ENCODE peak calls at places on chromosomes 5 and 9, in ten cellular contexts. One of them, this sample, is unnamed.

GRCh38 chr5:50839472-50839871 is 173.0 kb downstream of the PARP8 start:
- DNase-seq in WTC11: no peak
- DNase-seq in body of pancreas: no peak
- DNase-seq in heart right ventricle: no peak
- DNase-seq in BE2C: no peak
- DNase-seq in AG09309: no peak
- DNase-seq in brain microvascular endothelial cell: no peak
- DNase-seq in prostate gland: no peak
- DNase-seq in H9: no peak
- DNase-seq in IMR-90: no peak
- DNase-seq in this sample: no peak

GRCh38 chr9:133995012-133995896 is 3.1 kb upstream of the VAV2 start:
- DNase-seq in BE2C: peak
- DNase-seq in H9: no peak
- DNase-seq in brain microvascular endothelial cell: no peak
- DNase-seq in prostate gland: no peak
- DNase-seq in WTC11: peak
- DNase-seq in body of pancreas: no peak
- DNase-seq in AG09309: no peak
- DNase-seq in heart right ventricle: no peak
- DNase-seq in IMR-90: no peak
- DNase-seq in this sample: peak

GRCh38 chr5:78640622-78641021 is 8.0 kb downstream of the LHFPL2 start:
- DNase-seq in prostate gland: no peak
- DNase-seq in H9: no peak
- DNase-seq in IMR-90: peak
- DNase-seq in BE2C: no peak
- DNase-seq in heart right ventricle: no peak
- DNase-seq in AG09309: no peak
- DNase-seq in body of pancreas: no peak
- DNase-seq in WTC11: no peak
- DNase-seq in brain microvascular endothelial cell: no peak
- DNase-seq in this sample: no peak

GRCh38 chr5:15943487-15943886 is 236.1 kb downstream of the MARCHF11 start:
- DNase-seq in prostate gland: no peak
- DNase-seq in IMR-90: peak
- DNase-seq in body of pancreas: no peak
- DNase-seq in WTC11: no peak
- DNase-seq in brain microvascular endothelial cell: peak
- DNase-seq in heart right ventricle: no peak
- DNase-seq in H9: no peak
- DNase-seq in BE2C: no peak
- DNase-seq in AG09309: no peak
- DNase-seq in this sample: no peak

GRCh38 chr9:114888599-114888998 is 41.8 kb downstream of the TNFSF8 start:
- DNase-seq in H9: no peak
- DNase-seq in WTC11: peak
- DNase-seq in BE2C: no peak
- DNase-seq in prostate gland: no peak
- DNase-seq in heart right ventricle: no peak
- DNase-seq in AG09309: no peak
- DNase-seq in brain microvascular endothelial cell: no peak
- DNase-seq in body of pancreas: no peak
- DNase-seq in IMR-90: no peak
- DNase-seq in this sample: no peak

GRCh38 chr9:106600955-106601354 is 262.0 kb upstream of the ZNF462 start:
- DNase-seq in brain microvascular endothelial cell: no peak
- DNase-seq in body of pancreas: no peak
- DNase-seq in prostate gland: no peak
- DNase-seq in H9: no peak
- DNase-seq in AG09309: no peak
- DNase-seq in WTC11: no peak
- DNase-seq in IMR-90: no peak
- DNase-seq in BE2C: no peak
- DNase-seq in heart right ventricle: no peak
- DNase-seq in this sample: no peak

GRCh38 chr9:118515947-118516346 is 811.7 kb downstream of the TLR4 start:
- DNase-seq in IMR-90: no peak
- DNase-seq in AG09309: no peak
- DNase-seq in prostate gland: no peak
- DNase-seq in brain microvascular endothelial cell: no peak
- DNase-seq in body of pancreas: no peak
- DNase-seq in WTC11: no peak
- DNase-seq in H9: no peak
- DNase-seq in BE2C: no peak
- DNase-seq in heart right ventricle: no peak
- DNase-seq in this sample: no peak

GRCh38 chr5:146441896-146442295 is 5.2 kb upstream of the TCERG1 start:
- DNase-seq in BE2C: no peak
- DNase-seq in brain microvascular endothelial cell: peak
- DNase-seq in heart right ventricle: no peak
- DNase-seq in WTC11: no peak
- DNase-seq in prostate gland: no peak
- DNase-seq in H9: no peak
- DNase-seq in AG09309: no peak
- DNase-seq in body of pancreas: no peak
- DNase-seq in IMR-90: peak
- DNase-seq in this sample: no peak

GRCh38 chr9:119959846-119960545 is 590.8 kb upstream of the BRINP1 start:
- DNase-seq in BE2C: no peak
- DNase-seq in heart right ventricle: peak
- DNase-seq in H9: no peak
- DNase-seq in body of pancreas: no peak
- DNase-seq in WTC11: no peak
- DNase-seq in AG09309: no peak
- DNase-seq in prostate gland: no peak
- DNase-seq in brain microvascular endothelial cell: no peak
- DNase-seq in IMR-90: no peak
- DNase-seq in this sample: no peak

GRCh38 chr5:73199671-73200070 is 26.7 kb downstream of the TMEM174 start:
- DNase-seq in H9: no peak
- DNase-seq in BE2C: no peak
- DNase-seq in heart right ventricle: no peak
- DNase-seq in AG09309: no peak
- DNase-seq in body of pancreas: no peak
- DNase-seq in WTC11: no peak
- DNase-seq in brain microvascular endothelial cell: no peak
- DNase-seq in prostate gland: no peak
- DNase-seq in IMR-90: no peak
- DNase-seq in this sample: no peak

GRCh38 chr5:124692324-124692723 is 54.1 kb downstream of the ZNF608 start:
- DNase-seq in WTC11: no peak
- DNase-seq in H9: no peak
- DNase-seq in IMR-90: peak
- DNase-seq in brain microvascular endothelial cell: peak
- DNase-seq in BE2C: no peak
- DNase-seq in body of pancreas: no peak
- DNase-seq in heart right ventricle: no peak
- DNase-seq in prostate gland: no peak
- DNase-seq in AG09309: peak
- DNase-seq in this sample: no peak

GRCh38 chr5:132779961-132780360 is 2.9 kb upstream of the SEPTIN8 start:
- DNase-seq in body of pancreas: no peak
- DNase-seq in brain microvascular endothelial cell: no peak
- DNase-seq in H9: peak
- DNase-seq in BE2C: no peak
- DNase-seq in prostate gland: no peak
- DNase-seq in heart right ventricle: no peak
- DNase-seq in AG09309: no peak
- DNase-seq in WTC11: no peak
- DNase-seq in IMR-90: no peak
- DNase-seq in this sample: no peak

GRCh38 chr5:149537374-149537959 is 13.8 kb downstream of the CSNK1A1 start:
- DNase-seq in prostate gland: no peak
- DNase-seq in H9: no peak
- DNase-seq in BE2C: no peak
- DNase-seq in brain microvascular endothelial cell: no peak
- DNase-seq in WTC11: no peak
- DNase-seq in body of pancreas: no peak
- DNase-seq in IMR-90: no peak
- DNase-seq in heart right ventricle: no peak
- DNase-seq in AG09309: no peak
- DNase-seq in this sample: no peak

GRCh38 chr9:6449645-6450044 is 36.6 kb downstream of the UHRF2 start:
- DNase-seq in prostate gland: no peak
- DNase-seq in IMR-90: no peak
- DNase-seq in H9: no peak
- DNase-seq in AG09309: no peak
- DNase-seq in BE2C: no peak
- DNase-seq in WTC11: no peak
- DNase-seq in heart right ventricle: no peak
- DNase-seq in body of pancreas: no peak
- DNase-seq in brain microvascular endothelial cell: no peak
- DNase-seq in this sample: no peak

GRCh38 chr9:70971698-70972097 is 149.7 kb downstream of the TRPM3 start:
- DNase-seq in AG09309: no peak
- DNase-seq in H9: no peak
- DNase-seq in brain microvascular endothelial cell: no peak
- DNase-seq in IMR-90: no peak
- DNase-seq in BE2C: no peak
- DNase-seq in heart right ventricle: no peak
- DNase-seq in body of pancreas: no peak
- DNase-seq in prostate gland: no peak
- DNase-seq in WTC11: no peak
- DNase-seq in this sample: no peak

GRCh38 chr9:21674894-21675293 is 127.5 kb upstream of the MTAP start:
- DNase-seq in AG09309: no peak
- DNase-seq in IMR-90: peak
- DNase-seq in BE2C: no peak
- DNase-seq in heart right ventricle: no peak
- DNase-seq in prostate gland: no peak
- DNase-seq in body of pancreas: no peak
- DNase-seq in brain microvascular endothelial cell: no peak
- DNase-seq in WTC11: no peak
- DNase-seq in H9: no peak
- DNase-seq in this sample: no peak

GRCh38 chr5:34626036-34626435 is 30.1 kb upstream of the RAI14 start:
- DNase-seq in BE2C: no peak
- DNase-seq in brain microvascular endothelial cell: peak
- DNase-seq in body of pancreas: no peak
- DNase-seq in WTC11: no peak
- DNase-seq in heart right ventricle: no peak
- DNase-seq in H9: no peak
- DNase-seq in prostate gland: no peak
- DNase-seq in IMR-90: peak
- DNase-seq in AG09309: no peak
- DNase-seq in this sample: no peak

GRCh38 chr5:41925555-41925946 is 470 bp downstream of the FBXO4 start:
- DNase-seq in prostate gland: peak
- DNase-seq in brain microvascular endothelial cell: peak
- DNase-seq in H9: no peak
- DNase-seq in BE2C: no peak
- DNase-seq in AG09309: no peak
- DNase-seq in body of pancreas: peak
- DNase-seq in heart right ventricle: peak
- DNase-seq in WTC11: no peak
- DNase-seq in IMR-90: peak
- DNase-seq in this sample: no peak

GRCh38 chr5:41927604-41928003 is 2.5 kb downstream of the FBXO4 start:
- DNase-seq in brain microvascular endothelial cell: no peak
- DNase-seq in IMR-90: no peak
- DNase-seq in WTC11: no peak
- DNase-seq in body of pancreas: no peak
- DNase-seq in H9: no peak
- DNase-seq in prostate gland: no peak
- DNase-seq in heart right ventricle: no peak
- DNase-seq in AG09309: no peak
- DNase-seq in BE2C: no peak
- DNase-seq in this sample: no peak

GRCh38 chr5:41921874-41922273 is 3.2 kb upstream of the FBXO4 start:
- DNase-seq in H9: no peak
- DNase-seq in BE2C: no peak
- DNase-seq in heart right ventricle: no peak
- DNase-seq in body of pancreas: no peak
- DNase-seq in prostate gland: no peak
- DNase-seq in IMR-90: peak
- DNase-seq in WTC11: no peak
- DNase-seq in brain microvascular endothelial cell: peak
- DNase-seq in AG09309: no peak
- DNase-seq in this sample: no peak

GRCh38 chr5:41924526-41924871 is 582 bp upstream of the FBXO4 start:
- DNase-seq in IMR-90: no peak
- DNase-seq in H9: no peak
- DNase-seq in body of pancreas: no peak
- DNase-seq in brain microvascular endothelial cell: no peak
- DNase-seq in prostate gland: no peak
- DNase-seq in heart right ventricle: peak
- DNase-seq in WTC11: no peak
- DNase-seq in AG09309: no peak
- DNase-seq in BE2C: no peak
- DNase-seq in this sample: no peak

GRCh38 chr5:41924872-41925554 is at the start of gene FBXO4:
- DNase-seq in brain microvascular endothelial cell: peak
- DNase-seq in AG09309: peak
- DNase-seq in H9: peak
- DNase-seq in BE2C: peak
- DNase-seq in IMR-90: peak
- DNase-seq in WTC11: peak
- DNase-seq in heart right ventricle: peak
- DNase-seq in prostate gland: peak
- DNase-seq in body of pancreas: peak
- DNase-seq in this sample: peak
- TF ChIP-seq CTCF in brain microvascular endothelial cell: peak
- TF ChIP-seq CTCF in AG09309: peak
- TF ChIP-seq CTCF in H9: peak
- TF ChIP-seq CTCF in BE2C: peak
- TF ChIP-seq CTCF in IMR-90: peak
- TF ChIP-seq CTCF in WTC11: no peak
- TF ChIP-seq CTCF in heart right ventricle: peak
- TF ChIP-seq CTCF in prostate gland: no peak
- TF ChIP-seq CTCF in body of pancreas: peak
- TF ChIP-seq CTCF in this sample: peak

GRCh38 chr5:31966931-31967330 is 207.2 kb downstream of the GOLPH3 start:
- DNase-seq in body of pancreas: no peak
- DNase-seq in prostate gland: no peak
- DNase-seq in H9: no peak
- DNase-seq in WTC11: no peak
- DNase-seq in heart right ventricle: no peak
- DNase-seq in IMR-90: no peak
- DNase-seq in AG09309: no peak
- DNase-seq in brain microvascular endothelial cell: no peak
- DNase-seq in BE2C: no peak
- DNase-seq in this sample: no peak
- TF ChIP-seq CTCF in body of pancreas: no peak
- TF ChIP-seq CTCF in prostate gland: no peak
- TF ChIP-seq CTCF in H9: no peak
- TF ChIP-seq CTCF in WTC11: no peak
- TF ChIP-seq CTCF in heart right ventricle: no peak
- TF ChIP-seq CTCF in IMR-90: no peak
- TF ChIP-seq CTCF in AG09309: no peak
- TF ChIP-seq CTCF in brain microvascular endothelial cell: no peak
- TF ChIP-seq CTCF in BE2C: no peak
- TF ChIP-seq CTCF in this sample: no peak

GRCh38 chr5:150626853-150627276 is 13.6 kb upstream of the SYNPO start:
- DNase-seq in H9: no peak
- DNase-seq in IMR-90: no peak
- DNase-seq in AG09309: no peak
- DNase-seq in body of pancreas: peak
- DNase-seq in prostate gland: no peak
- DNase-seq in BE2C: no peak
- DNase-seq in heart right ventricle: peak
- DNase-seq in WTC11: no peak
- DNase-seq in brain microvascular endothelial cell: no peak
- DNase-seq in this sample: no peak
- TF ChIP-seq CTCF in H9: no peak
- TF ChIP-seq CTCF in IMR-90: no peak
- TF ChIP-seq CTCF in AG09309: no peak
- TF ChIP-seq CTCF in body of pancreas: no peak
- TF ChIP-seq CTCF in prostate gland: no peak
- TF ChIP-seq CTCF in BE2C: no peak
- TF ChIP-seq CTCF in heart right ventricle: no peak
- TF ChIP-seq CTCF in WTC11: no peak
- TF ChIP-seq CTCF in brain microvascular endothelial cell: no peak
- TF ChIP-seq CTCF in this sample: no peak

GRCh38 chr9:122463828-122464632 is 13.7 kb downstream of the OR1J1 start:
- DNase-seq in body of pancreas: no peak
- DNase-seq in H9: peak
- DNase-seq in prostate gland: no peak
- DNase-seq in heart right ventricle: no peak
- DNase-seq in AG09309: no peak
- DNase-seq in IMR-90: no peak
- DNase-seq in BE2C: peak
- DNase-seq in WTC11: peak
- DNase-seq in brain microvascular endothelial cell: no peak
- DNase-seq in this sample: no peak
- TF ChIP-seq CTCF in body of pancreas: no peak
- TF ChIP-seq CTCF in H9: peak
- TF ChIP-seq CTCF in prostate gland: no peak
- TF ChIP-seq CTCF in heart right ventricle: no peak
- TF ChIP-seq CTCF in AG09309: peak
- TF ChIP-seq CTCF in IMR-90: no peak
- TF ChIP-seq CTCF in BE2C: peak
- TF ChIP-seq CTCF in WTC11: peak
- TF ChIP-seq CTCF in brain microvascular endothelial cell: peak
- TF ChIP-seq CTCF in this sample: no peak

This sample was measured in CD14-positive monocyte.